ENCODE peak calls at places on chromosome 4, in six cellular contexts. One of them, this sample, is unnamed. For H3K4me1, the result is how much of the 10 kb centered on the place peaks cover.

GRCh38 chr4:40992472-40993298 is 221.7 kb downstream of the APBB2 start:
- DNase-seq in mesendoderm: no peak
- DNase-seq in uterus: no peak
- DNase-seq in thoracic aorta: no peak
- DNase-seq in IMR-90: peak
- DNase-seq in tibial nerve: no peak
- DNase-seq in this sample: no peak

GRCh38 chr4:111943796-111944203 is 201.5 kb upstream of the FAM241A start:
- DNase-seq in uterus: peak
- DNase-seq in IMR-90: no peak
- DNase-seq in tibial nerve: no peak
- DNase-seq in thoracic aorta: no peak
- DNase-seq in mesendoderm: peak
- DNase-seq in this sample: no peak

GRCh38 chr4:56048621-56049427 is 100.1 kb downstream of the CEP135 start:
- DNase-seq in mesendoderm: peak
- DNase-seq in IMR-90: peak
- DNase-seq in uterus: peak
- DNase-seq in tibial nerve: no peak
- DNase-seq in thoracic aorta: no peak
- DNase-seq in this sample: peak

GRCh38 chr4:118329849-118330248 is 23.0 kb downstream of the PRSS12 start:
- DNase-seq in IMR-90: no peak
- DNase-seq in mesendoderm: no peak
- DNase-seq in uterus: no peak
- DNase-seq in thoracic aorta: no peak
- DNase-seq in tibial nerve: no peak
- DNase-seq in this sample: no peak

GRCh38 chr4:42417491-42417890 is 20.2 kb downstream of the SHISA3 start:
- DNase-seq in uterus: no peak
- DNase-seq in IMR-90: peak
- DNase-seq in tibial nerve: no peak
- DNase-seq in mesendoderm: no peak
- DNase-seq in thoracic aorta: no peak
- DNase-seq in this sample: no peak

GRCh38 chr4:39255266-39255665 is 72.9 kb downstream of the WDR19 start:
- DNase-seq in uterus: no peak
- DNase-seq in tibial nerve: no peak
- DNase-seq in IMR-90: peak
- DNase-seq in thoracic aorta: no peak
- DNase-seq in mesendoderm: peak
- DNase-seq in this sample: no peak

GRCh38 chr4:73707918-73708577 is 32.3 kb upstream of the CXCL8 start:
- DNase-seq in uterus: peak
- DNase-seq in mesendoderm: peak
- DNase-seq in tibial nerve: no peak
- DNase-seq in thoracic aorta: peak
- DNase-seq in IMR-90: peak
- DNase-seq in this sample: peak

GRCh38 chr4:57430706-57431105 is 320.5 kb upstream of the IGFBP7 start:
- DNase-seq in IMR-90: no peak
- DNase-seq in thoracic aorta: no peak
- DNase-seq in mesendoderm: no peak
- DNase-seq in tibial nerve: no peak
- DNase-seq in uterus: no peak
- DNase-seq in this sample: no peak

GRCh38 chr4:142846729-142847606 is 867 bp upstream of the INPP4B start:
- DNase-seq in uterus: peak
- DNase-seq in tibial nerve: no peak
- DNase-seq in mesendoderm: peak
- DNase-seq in IMR-90: no peak
- DNase-seq in thoracic aorta: no peak
- DNase-seq in this sample: peak

GRCh38 chr4:6643141-6643847 is 2.8 kb downstream of the MRFAP1 start:
- DNase-seq in uterus: no peak
- DNase-seq in thoracic aorta: no peak
- DNase-seq in mesendoderm: no peak
- DNase-seq in IMR-90: no peak
- DNase-seq in tibial nerve: no peak
- DNase-seq in this sample: no peak

GRCh38 chr4:107453231-107453630 is 266.8 kb downstream of the PAPSS1 start:
- DNase-seq in mesendoderm: no peak
- DNase-seq in thoracic aorta: no peak
- DNase-seq in IMR-90: no peak
- DNase-seq in tibial nerve: no peak
- DNase-seq in uterus: no peak
- DNase-seq in this sample: no peak

GRCh38 chr4:26860922-26861433 is 337 bp downstream of the STIM2 start:
- DNase-seq in mesendoderm: peak
- DNase-seq in thoracic aorta: no peak
- DNase-seq in uterus: peak
- DNase-seq in IMR-90: peak
- DNase-seq in tibial nerve: no peak
- DNase-seq in this sample: peak

GRCh38 chr4:129998436-129999150 is 902.6 kb downstream of the C4orf33 start:
- DNase-seq in mesendoderm: peak
- DNase-seq in uterus: no peak
- DNase-seq in IMR-90: no peak
- DNase-seq in tibial nerve: no peak
- DNase-seq in thoracic aorta: no peak
- DNase-seq in this sample: no peak
- H3K27ac ChIP-seq in mesendoderm: no peak
- H3K27ac ChIP-seq in uterus: no peak
- H3K27ac ChIP-seq in IMR-90: no peak
- H3K27ac ChIP-seq in tibial nerve: no peak
- H3K27ac ChIP-seq in thoracic aorta: no peak
- H3K27ac ChIP-seq in this sample: no peak

GRCh38 chr4:76840972-76841473 is 56.9 kb downstream of the SOWAHB start:
- DNase-seq in uterus: no peak
- DNase-seq in tibial nerve: no peak
- DNase-seq in mesendoderm: no peak
- DNase-seq in IMR-90: no peak
- DNase-seq in thoracic aorta: no peak
- DNase-seq in this sample: no peak
- H3K4me1 ChIP-seq in uterus: under half
- H3K4me1 ChIP-seq in tibial nerve: under half
- H3K4me1 ChIP-seq in mesendoderm: under half
- H3K4me1 ChIP-seq in IMR-90: under half
- H3K4me1 ChIP-seq in thoracic aorta: under half
- H3K4me1 ChIP-seq in this sample: under half

DNA sequence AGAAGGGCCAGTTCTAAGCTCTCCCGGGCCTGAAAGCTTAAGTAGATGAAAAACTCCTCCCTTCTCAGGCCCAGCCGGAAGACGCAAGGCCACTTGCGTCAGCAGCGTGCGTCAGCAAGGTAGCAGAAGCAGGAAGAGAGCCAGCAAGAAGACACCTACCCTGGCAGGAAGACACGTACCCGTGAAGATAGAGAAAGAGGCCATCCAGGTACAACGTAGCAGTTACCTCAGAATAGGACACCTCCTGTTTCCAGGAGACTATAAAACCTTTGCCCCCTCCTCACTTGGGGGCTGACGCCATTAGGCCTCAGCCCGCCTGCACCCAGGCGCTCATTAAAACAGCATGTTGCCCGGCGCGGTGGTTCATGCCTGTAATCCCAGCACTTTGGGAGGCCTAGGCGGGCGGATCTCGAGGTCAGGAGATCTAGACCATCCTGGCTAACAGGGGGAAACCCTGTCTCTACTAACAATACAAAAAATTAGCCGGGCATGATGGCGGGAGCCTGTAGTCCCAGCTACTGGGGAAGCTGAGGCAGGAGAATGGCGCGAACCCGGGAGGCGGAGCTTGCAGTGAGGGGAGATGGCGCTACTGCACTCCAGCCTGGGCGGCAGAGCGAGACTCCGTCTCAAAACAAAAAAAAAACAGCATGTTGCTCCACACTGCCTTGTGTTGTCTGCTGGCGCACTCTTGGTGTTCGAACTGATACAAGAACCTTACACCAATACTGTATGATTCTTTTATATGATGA is 242.7 kb upstream of the NWD2 start:
- DNase-seq in thoracic aorta: no peak
- DNase-seq in uterus: no peak
- DNase-seq in tibial nerve: no peak
- DNase-seq in IMR-90: no peak
- DNase-seq in mesendoderm: no peak
- DNase-seq in this sample: no peak
- H3K4me3 ChIP-seq in thoracic aorta: no peak
- H3K4me3 ChIP-seq in uterus: no peak
- H3K4me3 ChIP-seq in tibial nerve: no peak
- H3K4me3 ChIP-seq in IMR-90: no peak
- H3K4me3 ChIP-seq in mesendoderm: no peak
- H3K4me3 ChIP-seq in this sample: no peak

GRCh38 chr4:170794532-170794931 is 704.8 kb upstream of the AADAT start:
- DNase-seq in tibial nerve: no peak
- DNase-seq in mesendoderm: no peak
- DNase-seq in IMR-90: no peak
- DNase-seq in thoracic aorta: no peak
- DNase-seq in uterus: no peak
- DNase-seq in this sample: no peak
- H3K27ac ChIP-seq in tibial nerve: no peak
- H3K27ac ChIP-seq in mesendoderm: no peak
- H3K27ac ChIP-seq in IMR-90: no peak
- H3K27ac ChIP-seq in thoracic aorta: no peak
- H3K27ac ChIP-seq in uterus: no peak
- H3K27ac ChIP-seq in this sample: no peak

This sample was measured in left ventricle myocardium inferior.